ENCODE peak calls at places on chromosomes 2 and 18, in five cellular contexts. One of them, this sample, is unnamed.

GRCh38 chr2:127064642-127065250 is 42.2 kb downstream of the BIN1 start:
- DNase-seq in GM23248: peak; percentile 99
- DNase-seq in CD8-positive, alpha-beta memory T cell: no peak
- DNase-seq in body of pancreas: peak; percentile 67
- DNase-seq in fibroblast of lung: peak; percentile 97
- DNase-seq in this sample: peak; percentile 31

GRCh38 chr18:21760321-21760720 is 19.7 kb downstream of the MIB1 start:
- DNase-seq in GM23248: peak; percentile 45
- DNase-seq in CD8-positive, alpha-beta memory T cell: no peak
- DNase-seq in body of pancreas: no peak
- DNase-seq in fibroblast of lung: peak; percentile 76
- DNase-seq in this sample: no peak

GRCh38 chr2:70124983-70125480 is 37.8 kb downstream of the PCBP1 start:
- DNase-seq in GM23248: peak; percentile 75
- DNase-seq in CD8-positive, alpha-beta memory T cell: no peak
- DNase-seq in body of pancreas: peak; percentile 66
- DNase-seq in fibroblast of lung: peak; percentile 42
- DNase-seq in this sample: no peak

GRCh38 chr18:8982416-8983183 is 119.9 kb upstream of the NDUFV2 start:
- DNase-seq in GM23248: peak; percentile 81
- DNase-seq in CD8-positive, alpha-beta memory T cell: no peak
- DNase-seq in body of pancreas: peak; percentile 44
- DNase-seq in fibroblast of lung: peak; percentile 82
- DNase-seq in this sample: no peak

GRCh38 chr2:231614559-231615057 is 21.9 kb downstream of the TEX44 start:
- DNase-seq in GM23248: no peak
- DNase-seq in CD8-positive, alpha-beta memory T cell: peak; percentile 13
- DNase-seq in body of pancreas: no peak
- DNase-seq in fibroblast of lung: no peak
- DNase-seq in this sample: no peak

GRCh38 chr18:55546873-55547704 is 40.9 kb downstream of the TCF4 start:
- DNase-seq in GM23248: peak; percentile 79
- DNase-seq in CD8-positive, alpha-beta memory T cell: no peak
- DNase-seq in body of pancreas: no peak
- DNase-seq in fibroblast of lung: peak; percentile 94
- DNase-seq in this sample: no peak

GRCh38 chr2:217360781-217361485 is 501.1 kb upstream of the TNP1 start:
- DNase-seq in GM23248: peak; percentile 83
- DNase-seq in CD8-positive, alpha-beta memory T cell: no peak
- DNase-seq in body of pancreas: no peak
- DNase-seq in fibroblast of lung: peak; percentile 93
- DNase-seq in this sample: no peak

GRCh38 chr2:183093857-183094657 is 15.5 kb downstream of the DUSP19 start:
- DNase-seq in GM23248: peak; percentile 72
- DNase-seq in CD8-positive, alpha-beta memory T cell: no peak
- DNase-seq in body of pancreas: no peak
- DNase-seq in fibroblast of lung: peak; percentile 65
- DNase-seq in this sample: no peak

GRCh38 chr2:101036562-101036961 is 34.5 kb downstream of the RPL31 start:
- DNase-seq in GM23248: peak; percentile 65
- DNase-seq in CD8-positive, alpha-beta memory T cell: no peak
- DNase-seq in body of pancreas: no peak
- DNase-seq in fibroblast of lung: peak; percentile 21
- DNase-seq in this sample: no peak

GRCh38 chr2:120013569-120014223 is 819 bp downstream of the EPB41L5 start:
- DNase-seq in GM23248: peak; percentile 8
- DNase-seq in CD8-positive, alpha-beta memory T cell: no peak
- DNase-seq in body of pancreas: no peak
- DNase-seq in fibroblast of lung: peak; percentile 5
- DNase-seq in this sample: no peak

GRCh38 chr2:222320441-222321395 is 21.9 kb upstream of the PAX3 start:
- DNase-seq in GM23248: peak; percentile 24
- DNase-seq in CD8-positive, alpha-beta memory T cell: no peak
- DNase-seq in body of pancreas: no peak
- DNase-seq in fibroblast of lung: peak; percentile 20
- DNase-seq in this sample: no peak

GRCh38 chr2:74567862-74568261 is 13.3 kb downstream of the DOK1 start:
- DNase-seq in GM23248: peak; percentile 93
- DNase-seq in CD8-positive, alpha-beta memory T cell: no peak
- DNase-seq in body of pancreas: no peak
- DNase-seq in fibroblast of lung: peak; percentile 91
- DNase-seq in this sample: no peak

GRCh38 chr2:43176449-43176848 is 50.0 kb downstream of the ZFP36L2 start:
- DNase-seq in GM23248: no peak
- DNase-seq in CD8-positive, alpha-beta memory T cell: no peak
- DNase-seq in body of pancreas: no peak
- DNase-seq in fibroblast of lung: no peak
- DNase-seq in this sample: no peak

GRCh38 chr2:199223791-199224190 is 233.9 kb downstream of the SATB2 start:
- DNase-seq in GM23248: peak; percentile 13
- DNase-seq in CD8-positive, alpha-beta memory T cell: no peak
- DNase-seq in body of pancreas: no peak
- DNase-seq in fibroblast of lung: peak; percentile 85
- DNase-seq in this sample: no peak

GRCh38 chr18:3664563-3665178 is 214.7 kb downstream of the TGIF1 start:
- DNase-seq in GM23248: peak; percentile 19
- DNase-seq in CD8-positive, alpha-beta memory T cell: no peak
- DNase-seq in body of pancreas: no peak
- DNase-seq in fibroblast of lung: peak; percentile 50
- DNase-seq in this sample: no peak

GRCh38 chr18:51857989-51858388 is 482.0 kb upstream of the DCC start:
- DNase-seq in GM23248: no peak
- DNase-seq in CD8-positive, alpha-beta memory T cell: no peak
- DNase-seq in body of pancreas: no peak
- DNase-seq in fibroblast of lung: no peak
- DNase-seq in this sample: no peak

GRCh38 chr2:233671290-233672161 is at the start of gene UGT1A9:
- DNase-seq in GM23248: no peak
- DNase-seq in CD8-positive, alpha-beta memory T cell: no peak
- DNase-seq in body of pancreas: no peak
- DNase-seq in fibroblast of lung: no peak
- DNase-seq in this sample: no peak

GRCh38 chr2:188678921-188679320 is 295.3 kb upstream of the COL3A1 start:
- DNase-seq in GM23248: peak; percentile 84
- DNase-seq in CD8-positive, alpha-beta memory T cell: no peak
- DNase-seq in body of pancreas: no peak
- DNase-seq in fibroblast of lung: peak; percentile 88
- DNase-seq in this sample: no peak

GRCh38 chr2:195596840-195597239 is 60.2 kb upstream of the SLC39A10 start:
- DNase-seq in GM23248: peak; percentile 23
- DNase-seq in CD8-positive, alpha-beta memory T cell: no peak
- DNase-seq in body of pancreas: no peak
- DNase-seq in fibroblast of lung: no peak
- DNase-seq in this sample: no peak

GRCh38 chr2:121041516-121041915 is 243.5 kb downstream of the TFCP2L1 start:
- DNase-seq in GM23248: no peak
- DNase-seq in CD8-positive, alpha-beta memory T cell: no peak
- DNase-seq in body of pancreas: no peak
- DNase-seq in fibroblast of lung: no peak
- DNase-seq in this sample: no peak

GRCh38 chr2:172996387-172996961 is 79.2 kb upstream of the MAP3K20 start:
- DNase-seq in GM23248: peak; percentile 81
- DNase-seq in CD8-positive, alpha-beta memory T cell: no peak
- DNase-seq in body of pancreas: no peak
- DNase-seq in fibroblast of lung: peak; percentile 43
- DNase-seq in this sample: no peak

GRCh38 chr2:236343400-236344161 is 79.4 kb upstream of the ASB18 start:
- DNase-seq in GM23248: peak; percentile 73
- DNase-seq in CD8-positive, alpha-beta memory T cell: peak; percentile 38
- DNase-seq in body of pancreas: peak; percentile 70
- DNase-seq in fibroblast of lung: peak; percentile 69
- DNase-seq in this sample: peak; percentile 52

GRCh38 chr2:172102159-172102857 is 392 bp downstream of the DLX2 start:
- DNase-seq in GM23248: peak; percentile 91
- DNase-seq in CD8-positive, alpha-beta memory T cell: peak; percentile 50
- DNase-seq in body of pancreas: no peak
- DNase-seq in fibroblast of lung: peak; percentile 36
- DNase-seq in this sample: no peak

GRCh38 chr2:109021895-109022300 is 32.9 kb upstream of the EDAR start:
- DNase-seq in GM23248: no peak
- DNase-seq in CD8-positive, alpha-beta memory T cell: no peak
- DNase-seq in body of pancreas: no peak
- DNase-seq in fibroblast of lung: no peak
- DNase-seq in this sample: no peak

GRCh38 chr2:98471402-98472131 is 26.9 kb downstream of the INPP4A start:
- DNase-seq in GM23248: no peak
- DNase-seq in CD8-positive, alpha-beta memory T cell: no peak
- DNase-seq in body of pancreas: peak; percentile 47
- DNase-seq in fibroblast of lung: no peak
- DNase-seq in this sample: no peak

GRCh38 chr2:98473995-98474780 is 29.5 kb downstream of the INPP4A start:
- DNase-seq in GM23248: no peak
- DNase-seq in CD8-positive, alpha-beta memory T cell: peak; percentile 30
- DNase-seq in body of pancreas: no peak
- DNase-seq in fibroblast of lung: no peak
- DNase-seq in this sample: no peak

GRCh38 chr2:98472132-98472650 is 27.5 kb downstream of the INPP4A start:
- DNase-seq in GM23248: no peak
- DNase-seq in CD8-positive, alpha-beta memory T cell: no peak
- DNase-seq in body of pancreas: no peak
- DNase-seq in fibroblast of lung: no peak
- DNase-seq in this sample: no peak

GRCh38 chr2:98474979-98475632 is 30.4 kb downstream of the INPP4A start:
- DNase-seq in GM23248: no peak
- DNase-seq in CD8-positive, alpha-beta memory T cell: no peak
- DNase-seq in body of pancreas: no peak
- DNase-seq in fibroblast of lung: no peak
- DNase-seq in this sample: no peak

GRCh38 chr2:98472961-98473746 is 28.5 kb downstream of the INPP4A start:
- DNase-seq in GM23248: no peak
- DNase-seq in CD8-positive, alpha-beta memory T cell: no peak
- DNase-seq in body of pancreas: no peak
- DNase-seq in fibroblast of lung: no peak
- DNase-seq in this sample: no peak
- H3K4me1 ChIP-seq in GM23248: peaks cover 9% of the 10 kb centered on the region
- H3K4me1 ChIP-seq in CD8-positive, alpha-beta memory T cell: peaks cover 99% of the 10 kb centered on the region
- H3K4me1 ChIP-seq in body of pancreas: peaks cover 30% of the 10 kb centered on the region
- H3K4me1 ChIP-seq in fibroblast of lung: no peaks in the 10 kb centered on the region
- H3K4me1 ChIP-seq in this sample: peaks cover 9% of the 10 kb centered on the region

DNA sequence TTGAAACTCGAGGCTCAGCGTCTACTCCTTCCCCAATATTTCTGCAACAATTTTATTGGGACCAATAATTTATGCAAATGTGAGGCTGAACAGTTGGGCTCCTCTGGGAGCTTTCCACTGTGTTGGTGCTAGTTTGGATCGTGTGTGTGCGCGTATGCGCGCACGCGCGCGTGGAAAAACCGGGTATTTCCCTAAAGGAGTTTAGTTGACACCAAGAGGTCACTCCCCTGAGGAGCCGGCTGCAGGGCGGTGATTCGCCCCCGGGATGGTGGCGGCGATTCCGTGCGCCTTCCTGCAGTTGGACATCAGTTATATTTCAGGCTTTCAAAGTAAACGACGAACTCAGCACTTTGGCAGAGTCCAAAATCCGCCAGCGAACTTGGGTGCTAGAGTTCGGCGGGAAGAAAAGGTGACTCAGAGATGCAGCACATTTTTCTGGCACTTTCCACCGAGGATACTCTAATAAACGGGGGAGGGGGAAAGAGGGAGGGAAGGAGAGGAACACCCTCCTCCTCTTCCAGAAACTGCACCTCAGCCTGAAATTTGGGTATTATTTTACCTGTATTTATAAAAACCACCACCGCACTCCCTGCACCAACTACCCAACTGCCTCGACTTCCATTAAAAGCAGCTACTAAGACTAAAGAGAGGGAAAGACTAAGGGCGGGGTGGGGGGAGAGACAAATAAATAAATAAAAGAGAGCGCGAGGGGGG is 186.6 kb upstream of the FANCL start:
- DNase-seq in GM23248: peak; percentile 57
- DNase-seq in CD8-positive, alpha-beta memory T cell: no peak
- DNase-seq in body of pancreas: peak; percentile 45
- DNase-seq in fibroblast of lung: peak; percentile 60
- DNase-seq in this sample: no peak
- H3K27ac ChIP-seq in GM23248: no peak overlapping the region
- H3K27ac ChIP-seq in CD8-positive, alpha-beta memory T cell: no peak overlapping the region
- H3K27ac ChIP-seq in body of pancreas: no peak overlapping the region
- H3K27ac ChIP-seq in fibroblast of lung: no peak overlapping the region
- H3K27ac ChIP-seq in this sample: no peak overlapping the region

DNA sequence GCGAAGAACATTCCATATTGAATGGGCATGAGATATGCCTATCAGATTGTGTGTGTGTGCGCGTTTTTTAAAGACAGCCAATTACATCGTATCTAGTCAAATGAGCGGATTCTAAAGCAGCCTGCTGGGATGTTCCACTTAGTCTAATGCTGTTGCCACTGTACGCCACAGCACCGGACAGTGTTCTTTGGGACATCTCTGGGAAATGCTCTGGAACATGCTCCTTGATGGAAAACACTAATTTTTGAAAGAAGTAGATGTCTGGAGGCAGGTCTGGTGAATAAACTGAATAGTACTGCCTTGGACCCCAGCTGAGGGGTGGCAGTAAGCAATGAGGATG is 3.6 kb upstream of the TMEM150A start:
- DNase-seq in GM23248: no peak
- DNase-seq in CD8-positive, alpha-beta memory T cell: no peak
- DNase-seq in body of pancreas: no peak
- DNase-seq in fibroblast of lung: no peak
- DNase-seq in this sample: no peak
- H3K4me1 ChIP-seq in GM23248: peaks cover 35% of the 10 kb centered on the region
- H3K4me1 ChIP-seq in CD8-positive, alpha-beta memory T cell: peaks cover 33% of the 10 kb centered on the region
- H3K4me1 ChIP-seq in body of pancreas: peaks cover 59% of the 10 kb centered on the region
- H3K4me1 ChIP-seq in fibroblast of lung: peaks cover 30% of the 10 kb centered on the region
- H3K4me1 ChIP-seq in this sample: peaks cover 3% of the 10 kb centered on the region

DNA sequence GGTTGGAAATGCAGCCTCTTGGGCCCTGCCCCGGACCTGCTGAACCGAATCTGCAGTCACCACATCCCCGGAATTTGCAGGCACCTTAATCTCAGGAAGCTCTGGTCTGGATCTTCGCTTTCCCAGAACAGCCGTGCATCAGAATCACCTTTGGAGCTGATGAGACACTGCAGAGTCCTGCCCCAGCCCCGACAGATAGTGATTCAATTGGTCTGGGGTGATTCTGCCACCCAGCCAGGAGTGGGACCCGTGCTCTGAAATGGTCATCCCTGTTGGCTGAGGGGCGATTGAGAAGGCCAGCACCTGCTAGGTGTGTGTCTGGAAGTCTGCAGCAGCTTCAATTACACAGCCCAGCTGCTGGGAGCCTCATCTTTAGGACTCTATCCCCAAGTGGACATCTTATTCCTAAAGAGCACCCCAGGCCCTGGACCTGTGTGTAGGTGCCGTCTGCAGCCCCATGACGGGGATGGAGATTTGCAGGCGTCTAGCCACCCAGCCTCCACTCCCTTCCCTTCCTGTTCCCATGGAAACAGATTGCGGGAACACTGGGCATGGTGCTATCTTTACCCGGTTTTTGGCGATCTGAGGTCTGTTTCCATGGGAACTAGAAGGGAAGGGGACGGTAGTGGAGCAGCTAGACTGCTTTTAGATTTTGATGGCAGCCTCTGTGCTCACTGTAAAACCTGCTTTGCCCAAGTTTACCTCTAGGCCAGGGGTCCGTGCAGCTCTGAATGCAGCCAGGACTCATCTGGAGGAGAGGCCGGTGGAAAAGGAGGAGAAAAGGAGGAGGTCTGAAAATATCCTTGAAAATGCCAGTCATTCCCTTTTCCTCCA is 156.1 kb downstream of the LDLRAD4 start:
- DNase-seq in GM23248: no peak
- DNase-seq in CD8-positive, alpha-beta memory T cell: no peak
- DNase-seq in body of pancreas: no peak
- DNase-seq in fibroblast of lung: peak; percentile 53
- DNase-seq in this sample: no peak
- H3K27ac ChIP-seq in GM23248: no peak overlapping the region
- H3K27ac ChIP-seq in CD8-positive, alpha-beta memory T cell: no peak overlapping the region
- H3K27ac ChIP-seq in body of pancreas: peak overlapping the region; percentile 11
- H3K27ac ChIP-seq in fibroblast of lung: peak overlapping the region; percentile 58
- H3K27ac ChIP-seq in this sample: no peak overlapping the region